ENCODE peak calls at places on chromosomes 1 and 21, in five cellular contexts. Y is CD8-positive, alpha-beta T cell; O is psoas muscle; I is suprapubic skin; F is pancreas. C is an unnamed sample. For H3K9me3, the result is how much of the 10 kb centered on the place peaks cover.

GRCh38 chr1:183195146-183195571 is 9.1 kb downstream of the LAMC2 start:
- DNase-seq in Y (no peak), O (no peak), I (no peak), F (no peak), C (no peak)

GRCh38 chr21:42777757-42778344 is 101.5 kb downstream of the WDR4 start:
- DNase-seq in Y (no peak), O (no peak), I (no peak), F (no peak), C (no peak)

GRCh38 chr21:34912022-34912933 is 136.8 kb downstream of the RUNX1 start:
- DNase-seq in Y (no peak), O (no peak), I (no peak), F (no peak), C (no peak)

GRCh38 chr1:100045206-100045605 is 75.4 kb downstream of the SLC35A3 start:
- DNase-seq in Y (no peak), O (no peak), I (no peak), F (no peak), C (no peak)

GRCh38 chr1:3483801-3484444 is 29.5 kb downstream of the ARHGEF16 start:
- DNase-seq in Y (peak), O (peak), I (no peak), F (no peak), C (peak)

GRCh38 chr1:77282866-77283539 is 1.2 kb downstream of the AK5 start:
- DNase-seq in Y (peak), O (peak), I (peak), F (peak), C (no peak)

GRCh38 chr1:48001696-48002095 is 4.5 kb upstream of the TRABD2B start:
- DNase-seq in Y (no peak), O (no peak), I (no peak), F (no peak), C (no peak)

GRCh38 chr1:27491748-27492700 is 2.1 kb upstream of the WASF2 start:
- DNase-seq in Y (no peak), O (peak), I (peak), F (no peak), C (no peak)

DNA sequence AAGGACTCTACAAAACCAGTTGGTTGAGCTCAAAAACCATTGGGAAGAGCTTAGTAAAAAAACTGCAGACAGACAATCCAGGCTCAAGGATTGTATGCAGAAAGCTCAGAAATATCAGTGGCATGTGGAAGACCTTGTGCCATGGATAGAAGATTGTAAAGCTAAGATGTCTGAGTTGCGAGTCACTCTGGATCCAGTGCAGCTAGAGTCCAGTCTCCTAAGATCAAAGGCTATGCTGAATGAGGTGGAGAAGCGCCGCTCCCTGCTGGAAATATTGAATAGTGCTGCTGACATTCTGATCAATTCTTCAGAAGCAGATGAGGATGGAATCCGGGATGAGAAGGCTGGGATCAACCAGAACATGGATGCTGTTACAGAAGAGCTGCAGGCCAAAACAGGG is 104.0 kb upstream of the BMP8A start:
- DNase-seq in Y (no peak), O (no peak), I (no peak), F (no peak), C (no peak)
- H3K27ac ChIP-seq in Y (no peak), O (no peak), I (no peak), F (no peak), C (no peak)

GRCh38 chr21:31515253-31515652 is 144.2 kb upstream of the SOD1 start:
- DNase-seq in Y (no peak), O (no peak), I (no peak), F (no peak), C (no peak)
- H3K4me3 ChIP-seq in Y (no peak), O (no peak), I (no peak), F (no peak), C (no peak)

GRCh38 chr21:26461500-26461899 is 111.6 kb downstream of the CYYR1 start:
- DNase-seq in Y (no peak), O (no peak), I (no peak), F (no peak), C (no peak)
- H3K9me3 ChIP-seq in Y (under half), O (under half), I (under half), F (under half), C (under half)

DNA sequence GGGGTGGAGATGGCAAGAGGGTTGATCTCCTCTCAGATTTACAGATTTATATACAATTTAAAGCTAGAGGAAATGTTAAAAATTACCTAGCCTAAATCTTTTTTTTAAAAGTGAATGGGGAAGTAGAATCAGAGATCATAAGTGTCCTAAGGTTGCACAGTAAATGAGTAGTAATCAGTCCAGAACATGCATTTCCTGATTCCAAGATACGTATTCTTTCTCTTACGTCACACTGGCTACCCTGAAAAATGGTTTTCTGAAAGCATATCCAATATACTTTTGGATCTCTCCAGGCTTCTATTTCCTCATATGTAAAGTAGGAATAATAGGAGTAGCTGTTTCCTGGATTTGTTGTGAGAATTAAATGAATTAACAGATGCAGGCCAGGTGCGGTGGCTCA is 11.7 kb downstream of the GADD45A start:
- DNase-seq in Y (no peak), O (no peak), I (no peak), F (no peak), C (no peak)
- H3K27ac ChIP-seq in Y (no peak), O (no peak), I (no peak), F (no peak), C (no peak)

DNA sequence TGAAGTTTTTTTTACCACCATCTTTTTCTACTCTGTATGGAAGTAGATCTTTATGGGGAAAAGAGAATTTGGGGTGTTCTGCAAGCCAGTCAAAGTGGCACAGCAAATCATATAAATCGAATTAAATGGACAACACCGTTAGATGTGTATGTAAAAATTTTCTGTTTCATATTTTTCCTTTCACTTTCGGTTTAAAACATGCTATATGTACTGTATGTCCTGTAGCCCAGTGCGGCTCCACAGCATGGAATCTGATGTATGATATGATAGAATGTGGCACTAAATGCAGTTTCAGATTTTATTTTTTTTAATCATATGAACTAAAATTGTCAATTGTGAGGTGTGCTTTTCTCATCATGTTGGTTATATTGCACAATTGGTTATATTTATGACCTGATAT is 32.9 kb downstream of the RAB4A start:
- DNase-seq in Y (no peak), O (no peak), I (no peak), F (no peak), C (no peak)
- H3K4me3 ChIP-seq in Y (no peak), O (no peak), I (no peak), F (no peak), C (no peak)

GRCh38 chr1:49408346-49408745 is 615.4 kb downstream of the AGBL4 start:
- DNase-seq in Y (no peak), O (no peak), I (no peak), F (no peak), C (no peak)
- H3K9me3 ChIP-seq in Y (under half), O (under half), I (under half), F (under half), C (under half)

DNA sequence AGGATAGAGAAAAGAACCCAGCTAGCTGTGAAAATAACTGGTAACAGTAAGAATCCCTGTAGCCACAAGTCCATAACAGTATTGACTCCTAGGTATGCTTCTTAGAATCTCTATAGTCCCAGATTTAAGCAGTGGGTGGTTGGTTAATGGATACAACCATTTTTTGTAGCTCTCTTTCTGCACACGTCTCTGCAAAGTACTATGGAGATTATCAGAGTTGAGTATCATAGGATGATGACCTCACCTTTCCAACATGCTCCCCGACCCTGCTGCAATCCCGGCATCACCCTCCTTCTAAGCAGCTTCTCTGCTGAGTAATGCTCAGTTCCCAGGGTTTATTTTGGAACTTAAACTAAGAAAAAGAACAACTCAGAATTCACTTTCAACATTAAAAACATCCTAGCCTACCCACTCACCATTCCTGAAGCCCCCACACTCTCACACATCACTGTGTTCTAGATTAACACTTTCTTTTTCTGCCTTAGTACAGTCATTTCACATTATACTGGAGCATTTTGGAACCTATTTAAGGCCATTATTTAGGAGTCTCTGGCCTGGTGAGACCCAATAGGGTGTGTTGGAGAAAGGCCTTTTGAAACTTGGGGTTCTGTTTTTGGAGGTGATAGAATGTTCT is 2.7 kb downstream of the MLLT11 start:
- DNase-seq in Y (no peak), O (no peak), I (no peak), F (no peak), C (no peak)
- H3K27ac ChIP-seq in Y (no peak), O (peak), I (no peak), F (no peak), C (no peak)

DNA sequence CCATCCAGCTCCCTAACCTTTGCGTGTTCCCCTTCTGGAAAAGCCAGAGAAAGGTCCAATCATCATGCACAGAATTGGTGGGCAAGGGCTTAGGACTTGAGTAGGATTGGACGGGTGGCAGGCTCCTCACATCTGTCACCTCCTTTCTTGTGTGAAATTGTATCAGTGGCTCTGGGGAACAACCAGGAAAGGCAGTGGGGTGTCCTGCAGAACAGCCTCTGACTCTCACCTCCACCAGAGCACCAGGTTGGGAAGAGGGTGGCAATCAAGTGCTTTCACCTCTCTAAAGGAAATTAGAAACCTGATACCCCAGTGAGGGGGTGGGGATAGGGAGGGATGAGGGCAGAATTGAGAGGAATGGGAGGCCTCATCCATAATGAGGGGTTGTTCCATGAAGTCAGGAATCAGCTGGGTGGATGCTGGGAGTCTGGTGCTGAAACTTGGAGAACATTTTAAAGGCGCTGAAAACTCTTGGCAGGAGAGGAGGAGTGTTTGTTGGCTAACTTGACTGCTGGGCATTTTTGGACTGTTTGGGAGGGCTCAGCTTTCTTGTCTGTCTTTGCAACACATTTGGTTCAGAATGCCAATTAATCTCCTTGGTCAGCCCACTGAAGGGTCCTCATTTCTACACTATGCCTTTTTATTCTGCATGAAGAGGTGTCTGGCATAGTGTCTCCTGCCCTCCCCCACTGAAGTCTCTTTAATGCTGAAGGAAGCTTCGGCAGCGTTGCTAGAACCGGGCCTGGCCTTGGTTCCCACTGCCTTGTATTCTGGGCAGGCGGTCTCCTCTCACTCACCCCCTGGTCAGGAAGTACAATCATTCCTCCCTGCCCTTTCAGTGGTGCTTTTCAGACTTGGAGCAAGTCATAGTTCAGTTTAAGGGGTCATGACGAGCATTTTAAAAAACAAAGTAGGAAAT is 2.1 kb downstream of the PHGDH start:
- DNase-seq in Y (no peak), O (no peak), I (no peak), F (no peak), C (no peak)
- H3K4me3 ChIP-seq in Y (peak), O (no peak), I (peak), F (peak), C (no peak)